ENCODE peak calls at places on chromosomes 3 and 15, in four cellular contexts. P is CD8-positive, alpha-beta memory T cell; U is HCT116; L is spleen. W is an unnamed sample.

GRCh38 chr15:60426870-60427528 is 29.2 kb upstream of the ANXA2 start:
- DNase-seq in P (no peak), U (no peak), L (no peak), W (no peak)

GRCh38 chr3:12302564-12302963 is 13.7 kb downstream of the PPARG start:
- DNase-seq in P (no peak), U (no peak), L (no peak), W (no peak)

GRCh38 chr15:55549305-55549704 is 38.8 kb downstream of the PYGO1 start:
- DNase-seq in P (no peak), U (no peak), L (no peak), W (no peak)

GRCh38 chr15:22979069-22979698 is 984 bp downstream of the CYFIP1 start:
- DNase-seq in P (no peak), U (no peak), L (peak; percentile 86), W (peak; percentile 72)

GRCh38 chr3:59411694-59412093 is 361.9 kb upstream of the CFAP20DC start:
- DNase-seq in P (no peak), U (no peak), L (no peak), W (no peak)

GRCh38 chr3:189862385-189863023 is 231.3 kb downstream of the TP63 start:
- DNase-seq in P (no peak), U (no peak), L (no peak), W (no peak)

GRCh38 chr3:94735354-94735753 is 672.5 kb downstream of the NSUN3 start:
- DNase-seq in P (no peak), U (no peak), L (no peak), W (no peak)

GRCh38 chr15:23686466-23687142 is 501 bp downstream of the NDN start:
- DNase-seq in P (no peak), U (no peak), L (no peak), W (no peak)

GRCh38 chr3:157475921-157476395 is 27.3 kb downstream of the VEPH1 start:
- DNase-seq in P (no peak), U (no peak), L (no peak), W (no peak)

GRCh38 chr3:76789262-76789661 is 250.6 kb upstream of the ROBO2 start:
- DNase-seq in P (no peak), U (no peak), L (no peak), W (no peak)

GRCh38 chr3:149339931-149340309 is 6.5 kb upstream of the TM4SF18 start:
- DNase-seq in P (no peak), U (peak; percentile 93), L (peak; percentile 83), W (peak; percentile 85)

GRCh38 chr3:39255503-39256325 is 24.1 kb downstream of the CX3CR1 start:
- DNase-seq in P (no peak), U (no peak), L (peak; percentile 89), W (no peak)

GRCh38 chr3:60025071-60026055 is 975.5 kb upstream of the CFAP20DC start:
- DNase-seq in P (no peak), U (no peak), L (no peak), W (no peak)

GRCh38 chr3:62665627-62666433 is 209.4 kb downstream of the CADPS start:
- DNase-seq in P (no peak), U (peak; percentile 26), L (no peak), W (no peak)

GRCh38 chr3:129577925-129578742 is 28.3 kb downstream of the PLXND1 start:
- DNase-seq in P (no peak), U (no peak), L (peak; percentile 93), W (no peak)

GRCh38 chr15:58348095-58348812 is 83.5 kb upstream of the LIPC start:
- DNase-seq in P (no peak), U (no peak), L (no peak), W (no peak)

GRCh38 chr15:68335251-68335650 is 57.7 kb downstream of the FEM1B start:
- DNase-seq in P (no peak), U (no peak), L (peak; percentile 81), W (no peak)

GRCh38 chr15:44956388-44956787 is at the start of gene TERB2:
- DNase-seq in P (no peak), U (no peak), L (no peak), W (no peak)

GRCh38 chr3:186986811-186987210 is 56.5 kb downstream of the ST6GAL1 start:
- DNase-seq in P (no peak), U (no peak), L (no peak), W (no peak)

GRCh38 chr3:12253521-12253920 is 35.3 kb upstream of the PPARG start:
- DNase-seq in P (no peak), U (no peak), L (no peak), W (no peak)

GRCh38 chr15:50519740-50520425 is 26.6 kb downstream of the USP50 start:
- DNase-seq in P (no peak), U (no peak), L (no peak), W (no peak)

GRCh38 chr3:12131351-12131750 is 27.4 kb downstream of the TIMP4 start:
- DNase-seq in P (no peak), U (no peak), L (no peak), W (no peak)

GRCh38 chr3:4410174-4410573 is 56.9 kb downstream of the SUMF1 start:
- DNase-seq in P (no peak), U (no peak), L (no peak), W (no peak)

GRCh38 chr15:46034755-46035154 is 399.9 kb downstream of the SQOR start:
- DNase-seq in P (no peak), U (no peak), L (no peak), W (no peak)

GRCh38 chr3:148954981-148955380 is 36.4 kb upstream of the GYG1 start:
- DNase-seq in P (no peak), U (no peak), L (no peak), W (no peak)

GRCh38 chr3:69806735-69807438 is 67.6 kb downstream of the MITF start:
- DNase-seq in P (no peak), U (no peak), L (no peak), W (no peak)

GRCh38 chr3:141915766-141916165 is 39.3 kb downstream of the ATP1B3 start:
- DNase-seq in P (no peak), U (no peak), L (no peak), W (no peak)
- H3K36me3 ChIP-seq in P (peaks cover 10% of the 10 kb centered on the region), U (peaks cover 49% of the 10 kb centered on the region), L (peaks cover 9% of the 10 kb centered on the region), W (peaks cover 51% of the 10 kb centered on the region)

DNA sequence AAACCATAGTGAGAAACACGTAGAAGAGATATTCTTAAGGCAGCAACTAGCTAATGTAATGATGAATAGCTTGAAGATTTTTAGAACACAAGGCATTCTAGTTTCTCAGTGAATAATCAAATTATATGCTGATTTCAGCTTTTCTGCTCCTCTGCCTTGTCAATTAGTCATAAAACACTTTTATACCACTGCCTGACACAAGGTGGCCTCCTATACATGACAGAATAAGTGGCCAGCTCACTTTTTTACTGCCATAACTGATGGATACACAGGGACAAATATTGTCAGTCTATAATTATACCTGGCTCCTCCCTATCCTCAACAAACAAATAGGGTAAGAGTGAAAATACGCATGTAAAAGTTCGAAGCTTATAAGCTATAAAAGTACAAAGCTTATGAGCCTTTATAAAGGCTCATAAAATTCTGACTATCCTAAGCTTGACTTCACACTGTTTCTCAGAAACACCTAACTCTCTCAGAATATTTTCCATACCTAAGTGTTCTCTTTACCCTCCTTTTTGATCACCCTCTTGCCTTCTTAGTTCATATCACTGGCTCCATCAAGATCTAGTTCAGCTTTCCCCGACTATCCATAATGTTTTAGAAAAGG is 81.6 kb downstream of the HERC1 start:
- DNase-seq in P (peak; percentile 52), U (peak; percentile 60), L (no peak), W (no peak)
- H3K36me3 ChIP-seq in P (peaks cover 23% of the 10 kb centered on the region), U (no peaks in the 10 kb centered on the region), L (peaks cover 34% of the 10 kb centered on the region), W (peaks cover 12% of the 10 kb centered on the region)

GRCh38 chr3:53884623-53885022 is 2.7 kb upstream of the ACTR8 start:
- DNase-seq in P (no peak), U (no peak), L (no peak), W (no peak)

GRCh38 chr3:53880396-53881345 is 1.3 kb downstream of the ACTR8 start:
- DNase-seq in P (no peak), U (no peak), L (no peak), W (no peak)

GRCh38 chr3:53885239-53885638 is 3.3 kb upstream of the ACTR8 start:
- DNase-seq in P (no peak), U (no peak), L (no peak), W (no peak)

GRCh38 chr3:53883008-53883407 is 1.1 kb upstream of the ACTR8 start:
- DNase-seq in P (no peak), U (no peak), L (no peak), W (no peak)

DNA sequence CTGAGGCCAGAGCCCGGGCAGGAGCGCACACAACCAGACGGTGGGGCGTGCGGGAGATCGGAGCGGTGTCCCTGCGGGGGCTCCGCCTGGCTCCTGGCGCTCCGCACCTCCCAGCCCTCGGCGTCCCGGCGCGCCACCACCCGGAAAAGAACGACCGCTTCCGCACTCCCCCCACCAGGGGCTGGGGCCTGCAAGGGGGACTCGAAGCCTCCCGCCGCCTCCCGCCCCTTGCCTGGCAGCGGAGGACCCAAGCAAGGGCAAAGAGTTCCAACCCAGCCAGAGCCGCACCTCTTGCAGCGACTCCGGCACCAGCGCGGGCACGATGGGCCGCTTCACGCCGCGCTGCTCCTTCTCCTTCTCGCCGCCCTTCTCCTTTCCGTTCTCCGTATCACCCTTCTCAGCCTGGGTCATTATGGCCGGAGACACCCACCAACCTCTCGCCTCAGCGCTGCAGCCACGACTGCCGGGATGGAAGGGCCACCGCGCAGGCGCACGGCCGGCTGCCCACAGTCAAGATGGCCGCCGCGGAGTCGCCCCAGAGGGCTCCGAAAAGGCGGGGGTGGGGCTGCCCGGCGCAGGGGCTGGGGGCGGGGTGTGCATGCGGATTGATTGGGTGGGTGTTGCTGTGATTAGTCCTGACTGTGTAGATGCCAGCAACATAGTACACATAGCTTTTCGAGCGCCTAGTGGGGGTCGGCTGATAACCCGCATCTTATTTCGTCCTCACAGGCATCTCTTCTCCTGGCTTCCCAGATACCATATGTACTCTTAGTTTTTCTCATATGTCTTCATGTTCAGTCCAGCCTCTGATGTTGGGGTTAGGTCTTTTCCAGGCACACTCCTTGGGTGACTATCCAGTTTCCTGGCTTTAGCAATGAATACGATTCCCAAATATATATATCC is at the start of gene ACTR8:
- DNase-seq in P (peak; percentile 86), U (peak; percentile 58), L (peak; percentile 96), W (peak; percentile 92)
- H3K36me3 ChIP-seq in P (peaks cover 35% of the 10 kb centered on the region), U (peaks cover 32% of the 10 kb centered on the region), L (peaks cover 43% of the 10 kb centered on the region), W (peaks cover 9% of the 10 kb centered on the region)

DNA sequence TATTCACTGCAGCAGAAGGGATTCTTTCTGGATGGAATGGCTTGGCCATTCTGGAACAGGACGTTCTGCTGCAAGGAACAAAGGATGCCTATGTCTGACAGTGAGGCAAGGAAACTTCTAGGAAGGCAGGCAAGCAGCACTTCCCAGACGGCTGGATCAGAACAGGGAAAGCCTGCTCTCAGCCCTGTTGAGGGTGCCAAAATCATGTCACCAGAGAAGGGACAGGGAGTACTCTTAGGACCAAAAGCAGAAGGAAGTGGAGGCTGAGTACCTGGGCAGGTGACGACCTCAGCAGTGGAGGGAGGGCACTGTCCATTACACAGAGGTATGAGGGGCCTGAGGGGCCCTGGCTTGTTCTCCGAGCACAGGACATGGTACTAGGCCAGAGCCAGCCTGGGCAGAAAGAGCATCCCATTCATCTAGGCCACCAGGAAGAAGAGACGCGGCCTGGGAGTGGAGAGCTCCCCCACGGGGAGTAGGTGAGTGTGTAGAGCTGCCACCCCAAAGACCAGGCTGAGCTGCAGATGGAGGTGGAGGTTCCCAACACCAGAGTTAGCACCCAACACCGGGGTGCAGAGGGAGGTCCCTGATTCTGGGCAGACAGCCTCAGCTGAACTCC is 9.6 kb downstream of the KLF15 start:
- DNase-seq in P (no peak), U (no peak), L (peak; percentile 45), W (peak; percentile 66)
- H3K36me3 ChIP-seq in P (no peaks in the 10 kb centered on the region), U (no peaks in the 10 kb centered on the region), L (no peaks in the 10 kb centered on the region), W (peaks cover 30% of the 10 kb centered on the region)

GRCh38 chr3:14141602-14142315 is 16.9 kb downstream of the TMEM43 start:
- DNase-seq in P (no peak), U (no peak), L (no peak), W (no peak)
- H3K36me3 ChIP-seq in P (peaks cover 5% of the 10 kb centered on the region), U (peaks cover 8% of the 10 kb centered on the region), L (peaks cover 56% of the 10 kb centered on the region), W (peaks cover 9% of the 10 kb centered on the region)